ENCODE peak calls at places on chromosomes 11 and 22, in four cellular contexts. One of them, this sample, is unnamed. For H3K4me1 and H3K27me3, the result is how much of the 10 kb centered on the place peaks cover.

GRCh38 chr22:43066844-43067385 is 22.3 kb downstream of the TTLL1 start:
- DNase-seq in spleen: no peak
- DNase-seq in Panc1: no peak
- DNase-seq in SJSA1: peak
- DNase-seq in this sample: peak

GRCh38 chr11:250740-251299 is 14.0 kb downstream of the PSMD13 start:
- DNase-seq in Panc1: no peak
- DNase-seq in spleen: peak
- DNase-seq in SJSA1: no peak
- DNase-seq in this sample: no peak

GRCh38 chr11:121814962-121815361 is 301.1 kb downstream of the BLID start:
- DNase-seq in SJSA1: no peak
- DNase-seq in Panc1: no peak
- DNase-seq in spleen: no peak
- DNase-seq in this sample: peak

GRCh38 chr11:31809857-31810778 is 1.0 kb downstream of the PAX6 start:
- DNase-seq in Panc1: no peak
- DNase-seq in SJSA1: peak
- DNase-seq in spleen: peak
- DNase-seq in this sample: no peak

GRCh38 chr22:32731372-32731771 is 70.1 kb upstream of the TIMP3 start:
- DNase-seq in spleen: no peak
- DNase-seq in Panc1: no peak
- DNase-seq in SJSA1: no peak
- DNase-seq in this sample: no peak

GRCh38 chr11:130180491-130180890 is 20.9 kb downstream of the ST14 start:
- DNase-seq in Panc1: no peak
- DNase-seq in spleen: no peak
- DNase-seq in SJSA1: no peak
- DNase-seq in this sample: no peak

GRCh38 chr11:85385561-85385960 is 241.6 kb downstream of the DLG2 start:
- DNase-seq in SJSA1: no peak
- DNase-seq in spleen: no peak
- DNase-seq in Panc1: no peak
- DNase-seq in this sample: no peak

GRCh38 chr11:134792677-134793076 is 380.6 kb upstream of the B3GAT1 start:
- DNase-seq in SJSA1: no peak
- DNase-seq in spleen: no peak
- DNase-seq in Panc1: no peak
- DNase-seq in this sample: no peak

GRCh38 chr11:37973926-37974325 is 1375.9 kb upstream of the RAG2 start:
- DNase-seq in Panc1: no peak
- DNase-seq in SJSA1: no peak
- DNase-seq in spleen: no peak
- DNase-seq in this sample: peak

GRCh38 chr11:132072880-132073213 is 702.4 kb downstream of the NTM start:
- DNase-seq in SJSA1: no peak
- DNase-seq in spleen: no peak
- DNase-seq in Panc1: no peak
- DNase-seq in this sample: no peak

GRCh38 chr22:39123811-39124668 is 27.0 kb downstream of the APOBEC3H start:
- DNase-seq in spleen: peak
- DNase-seq in Panc1: no peak
- DNase-seq in SJSA1: no peak
- DNase-seq in this sample: no peak

GRCh38 chr11:72703281-72704008 is 29.2 kb upstream of the PDE2A start:
- DNase-seq in SJSA1: no peak
- DNase-seq in Panc1: no peak
- DNase-seq in spleen: no peak
- DNase-seq in this sample: no peak

GRCh38 chr11:86805873-86806310 is 5.5 kb downstream of the PRSS23 start:
- DNase-seq in SJSA1: no peak
- DNase-seq in spleen: no peak
- DNase-seq in Panc1: no peak
- DNase-seq in this sample: no peak

GRCh38 chr11:58498464-58498863 is 9.4 kb downstream of the OR5B21 start:
- DNase-seq in Panc1: no peak
- DNase-seq in SJSA1: no peak
- DNase-seq in spleen: peak
- DNase-seq in this sample: no peak

GRCh38 chr11:16809901-16810668 is 71.6 kb downstream of the C11orf58 start:
- DNase-seq in spleen: peak
- DNase-seq in SJSA1: no peak
- DNase-seq in Panc1: no peak
- DNase-seq in this sample: peak

GRCh38 chr11:45058344-45058743 is 88.1 kb upstream of the PRDM11 start:
- DNase-seq in spleen: no peak
- DNase-seq in Panc1: no peak
- DNase-seq in SJSA1: no peak
- DNase-seq in this sample: no peak

GRCh38 chr22:42986115-42986514 is 28.8 kb downstream of the PACSIN2 start:
- DNase-seq in spleen: no peak
- DNase-seq in Panc1: no peak
- DNase-seq in SJSA1: no peak
- DNase-seq in this sample: no peak

GRCh38 chr11:2185324-2186085 is 13.9 kb upstream of the TH start:
- DNase-seq in SJSA1: no peak
- DNase-seq in spleen: no peak
- DNase-seq in Panc1: no peak
- DNase-seq in this sample: no peak

GRCh38 chr11:43418197-43418596 is 59.5 kb downstream of the TTC17 start:
- DNase-seq in Panc1: no peak
- DNase-seq in spleen: no peak
- DNase-seq in SJSA1: no peak
- DNase-seq in this sample: no peak

GRCh38 chr11:12674571-12674935 is 332 bp downstream of the TEAD1 start:
- DNase-seq in SJSA1: no peak
- DNase-seq in spleen: no peak
- DNase-seq in Panc1: no peak
- DNase-seq in this sample: no peak

GRCh38 chr11:116931206-116931953 is 94.0 kb upstream of the APOA1 start:
- DNase-seq in Panc1: no peak
- DNase-seq in SJSA1: peak
- DNase-seq in spleen: no peak
- DNase-seq in this sample: peak

GRCh38 chr11:57649826-57650738 is at the start of gene YPEL4:
- DNase-seq in spleen: peak
- DNase-seq in Panc1: no peak
- DNase-seq in SJSA1: peak
- DNase-seq in this sample: peak

GRCh38 chr22:45235851-45236342 is 4.8 kb downstream of the KIAA0930 start:
- DNase-seq in Panc1: no peak
- DNase-seq in SJSA1: no peak
- DNase-seq in spleen: peak
- DNase-seq in this sample: no peak

GRCh38 chr11:109957000-109957399 is 136.2 kb upstream of the ZC3H12C start:
- DNase-seq in spleen: no peak
- DNase-seq in Panc1: no peak
- DNase-seq in SJSA1: no peak
- DNase-seq in this sample: no peak

GRCh38 chr11:67373916-67374570 is 645 bp upstream of the CLCF1 start:
- DNase-seq in Panc1: peak
- DNase-seq in spleen: peak
- DNase-seq in SJSA1: peak
- DNase-seq in this sample: peak
- H3K4me1 ChIP-seq in Panc1: half or more
- H3K4me1 ChIP-seq in spleen: under half
- H3K4me1 ChIP-seq in SJSA1: under half
- H3K4me1 ChIP-seq in this sample: under half

DNA sequence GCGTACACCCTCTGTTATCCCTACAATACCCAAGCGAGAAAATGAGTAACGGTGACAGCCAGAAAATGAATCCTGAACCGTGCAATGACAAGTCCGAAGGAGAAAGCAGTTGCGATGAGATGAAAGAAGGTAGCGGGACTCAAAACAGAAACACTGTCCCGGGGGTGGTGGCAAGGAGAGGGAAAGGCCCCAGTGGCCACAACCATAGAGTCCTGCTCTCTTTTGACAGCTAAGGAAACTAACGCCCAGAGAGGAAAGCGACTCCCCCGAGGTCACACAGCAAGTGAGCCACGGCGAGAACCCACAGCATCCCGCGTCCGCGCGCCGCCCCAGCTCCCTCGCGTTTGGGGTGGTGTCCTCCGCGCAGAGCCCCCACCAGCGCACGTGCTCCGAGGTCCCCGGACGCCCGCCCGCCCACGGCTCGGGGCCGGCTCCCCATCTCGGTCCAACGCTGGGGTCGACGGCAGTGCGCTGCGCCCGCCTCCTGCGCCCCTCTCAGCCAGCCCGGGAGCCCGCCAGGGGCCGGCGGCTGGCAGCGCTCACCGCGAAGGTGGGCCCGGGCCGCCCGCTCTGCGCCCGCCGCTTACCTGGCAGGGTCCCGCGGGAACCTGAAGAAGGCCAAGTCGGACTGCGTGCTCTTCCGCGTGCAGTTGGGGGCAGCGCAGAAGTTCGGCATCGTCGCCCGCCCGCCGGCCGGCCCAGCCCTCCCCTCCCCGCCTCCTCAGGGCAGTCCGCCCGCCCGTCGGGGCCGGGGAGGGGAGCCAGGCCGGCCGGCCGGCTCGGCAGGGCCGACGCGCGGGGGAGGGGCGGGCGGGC is 563 bp downstream of the THAP12 start:
- DNase-seq in SJSA1: peak
- DNase-seq in spleen: peak
- DNase-seq in Panc1: no peak
- DNase-seq in this sample: peak
- H3K27ac ChIP-seq in SJSA1: no peak
- H3K27ac ChIP-seq in spleen: peak
- H3K27ac ChIP-seq in Panc1: peak
- H3K27ac ChIP-seq in this sample: peak

GRCh38 chr22:22025320-22026156 is 43.0 kb upstream of the TOP3B start:
- DNase-seq in SJSA1: no peak
- DNase-seq in spleen: peak
- DNase-seq in Panc1: no peak
- DNase-seq in this sample: no peak

GRCh38 chr22:22026157-22026831 is 43.7 kb upstream of the TOP3B start:
- DNase-seq in spleen: no peak
- DNase-seq in Panc1: no peak
- DNase-seq in SJSA1: no peak
- DNase-seq in this sample: no peak

GRCh38 chr22:22031183-22031560 is 48.6 kb upstream of the TOP3B start:
- DNase-seq in Panc1: no peak
- DNase-seq in SJSA1: no peak
- DNase-seq in spleen: peak
- DNase-seq in this sample: no peak

GRCh38 chr22:22030493-22031182 is 48.1 kb upstream of the TOP3B start:
- DNase-seq in SJSA1: no peak
- DNase-seq in Panc1: peak
- DNase-seq in spleen: peak
- DNase-seq in this sample: no peak

DNA sequence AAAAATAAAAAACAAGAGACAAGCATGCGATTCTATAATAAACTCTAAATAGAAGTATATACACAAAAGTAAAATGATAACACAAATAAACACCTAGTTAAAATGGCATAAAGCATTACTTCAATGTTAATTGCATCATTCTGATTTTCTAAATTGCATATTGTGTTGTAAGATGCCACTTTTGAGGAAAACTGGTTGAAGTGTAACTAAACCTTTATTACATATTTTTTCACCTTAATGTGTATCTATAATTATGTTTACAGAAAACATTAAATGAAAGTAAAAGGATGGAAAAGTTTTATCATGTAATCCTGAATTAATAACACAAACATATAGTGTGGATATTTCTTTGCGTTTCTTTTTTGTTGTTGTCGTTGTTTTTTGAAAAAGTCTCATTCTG is 45.4 kb upstream of the TOP3B start:
- DNase-seq in SJSA1: no peak
- DNase-seq in spleen: no peak
- DNase-seq in Panc1: no peak
- DNase-seq in this sample: no peak
- H3K27me3 ChIP-seq in SJSA1: under half
- H3K27me3 ChIP-seq in spleen: under half
- H3K27me3 ChIP-seq in Panc1: under half
- H3K27me3 ChIP-seq in this sample: under half

GRCh38 chr11:119415517-119415916 is 7.5 kb downstream of the THY1 start:
- DNase-seq in SJSA1: no peak
- DNase-seq in spleen: no peak
- DNase-seq in Panc1: no peak
- DNase-seq in this sample: no peak
- H3K4me1 ChIP-seq in SJSA1: under half
- H3K4me1 ChIP-seq in spleen: under half
- H3K4me1 ChIP-seq in Panc1: under half
- H3K4me1 ChIP-seq in this sample: under half

DNA sequence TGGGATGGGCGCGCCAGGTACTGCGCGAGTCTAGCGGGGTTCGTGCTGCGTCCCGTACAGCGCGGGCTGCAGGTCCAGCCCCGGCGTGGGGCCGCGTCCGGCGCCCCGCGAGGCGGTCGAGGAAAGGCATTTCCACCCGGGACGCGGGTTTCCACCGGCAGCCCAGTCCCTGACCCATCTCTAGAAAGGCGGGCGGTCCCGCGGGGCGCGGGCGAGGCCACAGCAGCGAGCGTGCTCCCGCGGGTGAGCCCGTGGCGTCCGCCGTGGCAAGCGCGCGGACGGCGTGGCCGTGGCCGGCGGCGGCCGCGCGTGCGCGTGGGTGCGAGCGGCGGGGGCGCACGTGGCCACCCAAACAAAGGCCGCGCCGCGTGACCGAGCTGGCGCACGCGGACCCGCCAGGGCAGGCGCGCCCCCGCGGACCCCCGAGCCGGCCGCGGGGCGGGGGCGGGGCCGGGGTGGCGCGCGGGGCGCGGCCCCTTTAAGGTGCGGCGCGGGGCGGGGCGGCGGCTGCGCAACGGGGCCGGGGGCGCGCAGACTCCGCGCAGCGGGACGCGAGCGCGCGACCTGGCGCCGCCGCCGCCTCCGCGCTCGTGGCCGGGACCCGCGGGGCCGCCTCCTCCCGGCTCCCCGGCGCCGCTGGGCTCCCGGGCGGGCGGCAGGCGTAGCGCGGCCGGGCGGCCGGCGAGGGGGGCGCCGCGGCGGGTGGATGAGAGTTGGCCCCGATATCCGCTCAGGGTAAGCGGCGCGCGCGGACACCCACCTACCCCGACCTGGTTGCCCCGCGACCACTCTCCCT is 39.3 kb upstream of the CELSR1 start:
- DNase-seq in Panc1: no peak
- DNase-seq in spleen: peak
- DNase-seq in SJSA1: no peak
- DNase-seq in this sample: no peak
- H3K27ac ChIP-seq in Panc1: peak
- H3K27ac ChIP-seq in spleen: peak
- H3K27ac ChIP-seq in SJSA1: no peak
- H3K27ac ChIP-seq in this sample: no peak

GRCh38 chr11:68686486-68686885 is 2.1 kb downstream of the GAL start:
- DNase-seq in spleen: no peak
- DNase-seq in Panc1: no peak
- DNase-seq in SJSA1: no peak
- DNase-seq in this sample: no peak
- H3K27me3 ChIP-seq in spleen: under half
- H3K27me3 ChIP-seq in Panc1: under half
- H3K27me3 ChIP-seq in SJSA1: half or more
- H3K27me3 ChIP-seq in this sample: half or more

This sample was measured in foreskin keratinocyte.